ENCODE peak calls at places on chromosome 22, in six cellular contexts. F is stimulated activated CD4-positive, alpha-beta T cell treated with anti-CD3 and anti-CD28 coated beads, Interleukin-2, amount 100 ng/mL, for 4 hours; I is NCI-H1105 treated with DMSO at 0.1 percent for 48 hours; Z is posterior cingulate gyrus; M is GM12891; U is activated B cell treated with CpG ODN at 0.5 μM for 24 hours. V is an unnamed sample.

GRCh38 chr22:49372530-49373288 is 455.0 kb downstream of the BRD1 start:
- DNase-seq in F (no peak), I (no peak), Z (peak; percentile 64), M (no peak), U (no peak), V (no peak)

GRCh38 chr22:47294222-47294532 is 531.7 kb downstream of the TBC1D22A start:
- DNase-seq in F (no peak), I (no peak), Z (peak; percentile 51), M (no peak), U (no peak), V (no peak)

GRCh38 chr22:24333301-24333700 is 62.7 kb downstream of the SPECC1L start:
- DNase-seq in F (no peak), I (no peak), Z (no peak), M (no peak), U (no peak), V (no peak)

GRCh38 chr22:39148024-39148726 is 4.3 kb downstream of the CBX7 start:
- DNase-seq in F (no peak), I (no peak), Z (peak; percentile 65), M (no peak), U (no peak), V (no peak)

GRCh38 chr22:38924197-38924952 is 33.0 kb upstream of the APOBEC3A start:
- DNase-seq in F (no peak), I (peak; percentile 97), Z (no peak), M (no peak), U (no peak), V (no peak)

GRCh38 chr22:44159230-44159629 is 21.5 kb upstream of the PARVG start:
- DNase-seq in F (no peak), I (no peak), Z (peak; percentile 75), M (no peak), U (no peak), V (no peak)

GRCh38 chr22:39277135-39277607 is 32.4 kb upstream of the PDGFB start:
- DNase-seq in F (no peak), I (no peak), Z (no peak), M (no peak), U (no peak), V (no peak)

GRCh38 chr22:22520020-22520656 is at the start of gene ZNF280A:
- DNase-seq in F (no peak), I (no peak), Z (no peak), M (no peak), U (no peak), V (no peak)

GRCh38 chr22:41524809-41525449 is 19.3 kb downstream of the POLR3H start:
- DNase-seq in F (peak; percentile 68), I (no peak), Z (no peak), M (peak; percentile 60), U (no peak), V (peak; percentile 76)

GRCh38 chr22:19240813-19241592 is 50.5 kb downstream of the CLTCL1 start:
- DNase-seq in F (no peak), I (no peak), Z (no peak), M (no peak), U (no peak), V (no peak)

GRCh38 chr22:43126506-43127165 is 16.1 kb downstream of the BIK start:
- DNase-seq in F (no peak), I (no peak), Z (no peak), M (no peak), U (no peak), V (no peak)

GRCh38 chr22:32823024-32823730 is 21.7 kb downstream of the TIMP3 start:
- DNase-seq in F (no peak), I (peak; percentile 4), Z (no peak), M (no peak), U (no peak), V (peak; percentile 42)

GRCh38 chr22:30566125-30566524 is 8.3 kb downstream of the GAL3ST1 start:
- DNase-seq in F (no peak), I (no peak), Z (no peak), M (no peak), U (no peak), V (no peak)

GRCh38 chr22:31281733-31282132 is 10.6 kb downstream of the PIK3IP1 start:
- DNase-seq in F (no peak), I (no peak), Z (no peak), M (no peak), U (no peak), V (no peak)

GRCh38 chr22:42792453-42792908 is 64.6 kb downstream of the ARFGAP3 start:
- DNase-seq in F (no peak), I (no peak), Z (no peak), M (no peak), U (no peak), V (no peak)

GRCh38 chr22:27798526-27799333 is 2.8 kb downstream of the MN1 start:
- DNase-seq in F (no peak), I (no peak), Z (no peak), M (no peak), U (no peak), V (no peak)

GRCh38 chr22:46607483-46608114 is 12.6 kb upstream of the GRAMD4 start:
- DNase-seq in F (no peak), I (no peak), Z (no peak), M (no peak), U (no peak), V (no peak)

GRCh38 chr22:47013861-47014635 is 251.6 kb downstream of the TBC1D22A start:
- DNase-seq in F (no peak), I (no peak), Z (no peak), M (no peak), U (no peak), V (no peak)

GRCh38 chr22:50144005-50144614 is 26.4 kb upstream of the PANX2 start:
- DNase-seq in F (no peak), I (no peak), Z (peak; percentile 38), M (no peak), U (no peak), V (no peak)

GRCh38 chr22:23212061-23213030 is 32.0 kb downstream of the BCR start:
- DNase-seq in F (no peak), I (peak; percentile 95), Z (no peak), M (no peak), U (no peak), V (no peak)

GRCh38 chr22:18085188-18085587 is 7.4 kb downstream of the PEX26 start:
- DNase-seq in F (no peak), I (no peak), Z (no peak), M (no peak), U (no peak), V (no peak)

GRCh38 chr22:30429887-30430286 is 4.3 kb downstream of the MTFP1 start:
- DNase-seq in F (no peak), I (no peak), Z (no peak), M (no peak), U (no peak), V (no peak)

GRCh38 chr22:43539572-43540533 is 128.0 kb downstream of the MPPED1 start:
- DNase-seq in F (no peak), I (no peak), Z (peak; percentile 70), M (no peak), U (no peak), V (no peak)

GRCh38 chr22:46224044-46224746 is 25.9 kb downstream of the CDPF1 start:
- DNase-seq in F (no peak), I (no peak), Z (peak; percentile 76), M (no peak), U (no peak), V (no peak)

GRCh38 chr22:23026777-23027176 is 43.5 kb upstream of the GNAZ start:
- DNase-seq in F (no peak), I (no peak), Z (no peak), M (no peak), U (no peak), V (no peak)

GRCh38 chr22:45187891-45188290 is 24.2 kb downstream of the NUP50 start:
- DNase-seq in F (no peak), I (no peak), Z (no peak), M (no peak), U (no peak), V (no peak)

GRCh38 chr22:49983148-49984042 is 22.8 kb downstream of the PIM3 start:
- DNase-seq in F (no peak), I (no peak), Z (no peak), M (no peak), U (peak; percentile 53), V (peak; percentile 62)

GRCh38 chr22:27670701-27671412 is 130.7 kb downstream of the MN1 start:
- DNase-seq in F (no peak), I (no peak), Z (no peak), M (no peak), U (no peak), V (no peak)

GRCh38 chr22:43726296-43726695 is 85.8 kb downstream of the EFCAB6 start:
- DNase-seq in F (no peak), I (no peak), Z (no peak), M (no peak), U (no peak), V (no peak)

GRCh38 chr22:24768537-24769374 is 5.8 kb downstream of the PIWIL3 start:
- DNase-seq in F (peak; percentile 18), I (no peak), Z (no peak), M (no peak), U (no peak), V (peak; percentile 63)

GRCh38 chr22:28402539-28402938 is 277.1 kb downstream of the TTC28 start:
- DNase-seq in F (no peak), I (no peak), Z (no peak), M (peak; percentile 7), U (no peak), V (peak; percentile 48)

GRCh38 chr22:19325296-19325950 is 33.9 kb upstream of the CLTCL1 start:
- DNase-seq in F (no peak), I (no peak), Z (no peak), M (no peak), U (no peak), V (no peak)

GRCh38 chr22:46107089-46107664 is 43.1 kb upstream of the PPARA start:
- DNase-seq in F (no peak), I (peak; percentile 91), Z (peak; percentile 94), M (no peak), U (no peak), V (no peak)

GRCh38 chr22:22093743-22094142 is 111.2 kb upstream of the TOP3B start:
- DNase-seq in F (no peak), I (no peak), Z (no peak), M (no peak), U (no peak), V (no peak)

GRCh38 chr22:25448435-25449051 is 115.9 kb upstream of the GRK3 start:
- DNase-seq in F (no peak), I (no peak), Z (no peak), M (no peak), U (no peak), V (peak; percentile 56)

GRCh38 chr22:40739723-40740122 is 60.4 kb downstream of the MCHR1 start:
- DNase-seq in F (no peak), I (no peak), Z (no peak), M (no peak), U (no peak), V (no peak)